ENCODE peak calls at places on chromosomes 2 and 18, in ten cellular contexts. R is GM20000, G is IMR-90, C is glutamatergic neuron, A is BJ, Q is MCF 10A, F is progenitor cell of endocrine pancreas, E is GM10248, O is astrocyte of the cerebellum, S is AG09319. B is an unnamed sample.

GRCh38 chr2:25954199-25954752 is 28.0 kb downstream of the KIF3C start:
- DNase-seq in Q (no peak), A (no peak), O (no peak), S (no peak), G (no peak), C (no peak), E (no peak), F (no peak), R (no peak), B (no peak)

GRCh38 chr2:126834006-126834659 is 64.6 kb upstream of the TEX51 start:
- DNase-seq in A (no peak), G (no peak), E (no peak), S (no peak), R (no peak), Q (no peak), F (no peak), O (no peak), C (no peak), B (no peak)

GRCh38 chr2:58899692-58900091 is 658.6 kb upstream of the FANCL start:
- DNase-seq in G (peak), Q (peak), A (peak), S (no peak), F (no peak), R (no peak), O (no peak), E (no peak), C (no peak), B (no peak)

GRCh38 chr18:35143615-35144596 is 96.9 kb upstream of the ZNF397 start:
- DNase-seq in A (no peak), O (peak), S (peak), E (peak), Q (peak), F (peak), C (peak), G (peak), R (peak), B (peak)

GRCh38 chr2:227464851-227465250 is 7.1 kb upstream of the AGFG1 start:
- DNase-seq in F (no peak), A (no peak), E (no peak), G (no peak), O (no peak), S (no peak), C (no peak), Q (no peak), R (no peak), B (no peak)

GRCh38 chr2:25481381-25482310 is 139.9 kb upstream of the DNMT3A start:
- DNase-seq in F (no peak), E (no peak), Q (no peak), O (no peak), C (no peak), A (no peak), R (no peak), S (no peak), G (peak), B (no peak)

GRCh38 chr2:199441759-199442158 is 16.0 kb downstream of the SATB2 start:
- DNase-seq in R (no peak), E (no peak), G (no peak), F (no peak), C (no peak), O (no peak), A (no peak), S (no peak), Q (no peak), B (no peak)

GRCh38 chr2:124753842-124754241 is 728.8 kb downstream of the CNTNAP5 start:
- DNase-seq in Q (no peak), C (no peak), G (no peak), A (no peak), S (no peak), E (no peak), O (no peak), R (no peak), F (no peak), B (no peak)

GRCh38 chr2:161134547-161135518 is 25.4 kb upstream of the TANK start:
- DNase-seq in G (no peak), F (no peak), E (no peak), S (no peak), Q (peak), R (no peak), A (no peak), O (no peak), C (no peak), B (no peak)

GRCh38 chr2:223019390-223019930 is 32.5 kb upstream of the KCNE4 start:
- DNase-seq in C (no peak), A (no peak), F (no peak), G (no peak), O (no peak), E (no peak), Q (no peak), S (no peak), R (no peak), B (no peak)

GRCh38 chr2:101770672-101771071 is 73.2 kb downstream of the MAP4K4 start:
- DNase-seq in O (no peak), F (no peak), R (peak), S (no peak), C (no peak), A (no peak), G (peak), E (peak), Q (peak), B (no peak)

GRCh38 chr2:240643093-240643810 is 18.0 kb downstream of the GPR35 start:
- DNase-seq in O (no peak), E (no peak), R (no peak), A (no peak), Q (no peak), C (no peak), G (no peak), S (no peak), F (no peak), B (no peak)

GRCh38 chr2:234091432-234091879 is 41.0 kb downstream of the SPP2 start:
- DNase-seq in G (no peak), A (no peak), R (no peak), F (no peak), E (no peak), O (no peak), S (no peak), Q (peak), C (no peak), B (no peak)

GRCh38 chr2:43343573-43344304 is 117.3 kb upstream of the ZFP36L2 start:
- DNase-seq in O (peak), A (peak), C (no peak), E (no peak), S (peak), F (no peak), G (peak), Q (peak), R (no peak), B (no peak)

GRCh38 chr2:95308426-95308990 is 11.4 kb downstream of the KCNIP3 start:
- DNase-seq in S (no peak), C (no peak), A (no peak), Q (no peak), R (no peak), G (no peak), O (no peak), E (no peak), F (no peak), B (no peak)

GRCh38 chr2:224263571-224264043 is 138.3 kb downstream of the FAM124B start:
- DNase-seq in Q (no peak), O (no peak), S (no peak), R (no peak), G (peak), E (no peak), F (no peak), C (no peak), A (peak), B (no peak)

GRCh38 chr2:30761226-30761625 is 46.0 kb downstream of the CAPN13 start:
- DNase-seq in E (no peak), A (no peak), C (no peak), F (no peak), R (no peak), Q (no peak), O (no peak), S (no peak), G (no peak), B (no peak)

GRCh38 chr2:239257511-239257937 is 143.3 kb downstream of the HDAC4 start:
- DNase-seq in O (peak), Q (peak), F (no peak), G (peak), S (no peak), E (no peak), A (peak), C (no peak), R (no peak), B (no peak)

GRCh38 chr2:240149943-240150784 is 9.7 kb upstream of the OTOS start:
- DNase-seq in G (peak), S (no peak), R (peak), C (peak), Q (peak), E (peak), O (no peak), F (peak), A (no peak), B (peak)

GRCh38 chr18:61448316-61448715 is 115.1 kb downstream of the CDH20 start:
- DNase-seq in G (no peak), R (no peak), F (no peak), C (no peak), Q (no peak), O (no peak), S (no peak), E (peak), A (no peak), B (no peak)

GRCh38 chr18:3451989-3452749 is 2.2 kb downstream of the TGIF1 start:
- DNase-seq in A (no peak), S (no peak), G (peak), E (peak), R (peak), F (peak), Q (peak), O (no peak), C (peak), B (peak)

GRCh38 chr2:1051585-1051984 is 100.9 kb downstream of the SNTG2 start:
- DNase-seq in R (no peak), C (peak), G (no peak), F (no peak), O (no peak), A (no peak), E (no peak), S (no peak), Q (no peak), B (no peak)

GRCh38 chr2:151560289-151560688 is 150.6 kb downstream of the RIF1 start:
- DNase-seq in S (no peak), F (no peak), E (no peak), O (no peak), A (peak), R (no peak), Q (peak), G (peak), C (no peak), B (no peak)

GRCh38 chr2:27870724-27871123 is 19.5 kb downstream of the RBKS start:
- DNase-seq in E (no peak), C (no peak), S (no peak), F (no peak), Q (peak), R (no peak), G (no peak), A (no peak), O (no peak), B (no peak)

GRCh38 chr2:28926837-28927236 is 32.4 kb downstream of the WDR43 start:
- DNase-seq in O (no peak), C (no peak), A (no peak), R (no peak), F (no peak), G (peak), Q (no peak), E (no peak), S (no peak), B (no peak)

GRCh38 chr2:90069290-90069894 is 1377.9 kb downstream of the RPIA start:
- DNase-seq in G (no peak), R (peak), O (no peak), Q (no peak), E (peak), C (peak), A (no peak), F (peak), S (peak), B (peak)

GRCh38 chr18:25099838-25100393 is 252.1 kb downstream of the ZNF521 start:
- DNase-seq in O (no peak), E (no peak), R (no peak), F (no peak), A (no peak), C (no peak), G (peak), Q (no peak), S (no peak), B (no peak)

GRCh38 chr2:218891275-218892135 is 10.9 kb downstream of the WNT10A start:
- DNase-seq in R (no peak), G (no peak), C (no peak), E (no peak), Q (no peak), O (no peak), S (no peak), F (no peak), A (no peak), B (no peak)

GRCh38 chr18:24027156-24027555 is 12.6 kb downstream of the TTC39C start:
- DNase-seq in F (no peak), O (peak), C (no peak), A (peak), Q (peak), S (peak), R (no peak), E (no peak), G (peak), B (no peak)

DNA sequence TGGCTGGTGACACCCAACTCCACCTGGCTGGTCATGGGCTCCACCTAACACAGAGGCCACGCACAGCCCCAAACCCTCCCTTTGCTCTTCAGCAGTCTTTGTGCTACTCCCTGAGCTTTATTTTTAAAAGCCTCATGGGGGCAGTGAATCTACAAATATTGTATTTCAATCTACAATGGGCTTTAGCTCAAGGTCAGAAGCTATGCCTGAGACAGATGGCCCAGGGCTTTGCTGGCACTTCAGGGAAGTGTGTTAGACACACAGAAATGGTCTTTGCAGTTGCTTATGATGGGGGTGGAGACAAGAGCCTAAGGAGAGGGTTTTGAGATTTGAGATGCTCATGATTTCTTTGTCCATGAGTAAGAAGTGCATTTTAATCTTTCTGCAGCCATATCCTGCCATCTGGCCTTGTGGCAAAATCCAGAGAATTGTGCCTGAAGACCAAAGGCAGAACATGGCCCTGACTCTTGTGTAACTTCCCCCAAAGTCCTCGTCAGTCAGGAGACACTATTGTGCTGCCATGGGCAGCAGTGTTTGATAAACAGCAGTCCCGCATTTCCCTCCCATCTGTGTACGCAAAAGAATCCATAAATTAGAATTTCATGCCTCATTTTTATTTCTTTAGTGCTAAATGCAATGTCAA is 92.6 kb downstream of the VAPA start:
- DNase-seq in E (no peak), Q (peak), A (no peak), F (no peak), O (peak), S (peak), R (no peak), G (peak), C (peak), B (no peak)
- TF ChIP-seq CTCF in E (no peak), Q (peak), A (peak), F (no peak), O (peak), S (peak), R (no peak), G (peak), C (no peak), B (no peak)

GRCh38 chr2:167550448-167550847 is 662.2 kb downstream of the XIRP2 start:
- DNase-seq in S (no peak), G (peak), A (no peak), Q (peak), F (no peak), E (peak), O (peak), C (no peak), R (peak), B (no peak)
- TF ChIP-seq CTCF in S (peak), G (peak), A (peak), Q (peak), F (peak), E (peak), O (peak), C (peak), R (peak), B (peak)

GRCh38 chr2:207767461-207768167 is 2.1 kb downstream of the FZD5 start:
- DNase-seq in F (peak), E (no peak), R (peak), C (peak), Q (no peak), A (no peak), G (no peak), O (no peak), S (no peak), B (peak)
- TF ChIP-seq CTCF in F (peak), E (no peak), R (no peak), C (no peak), Q (no peak), A (peak), G (no peak), O (peak), S (peak), B (peak)

GRCh38 chr2:122172812-122173211 is 417.4 kb downstream of the TSN start:
- DNase-seq in R (no peak), F (no peak), C (no peak), E (no peak), O (no peak), A (no peak), Q (no peak), G (no peak), S (no peak), B (no peak)

GRCh38 chr2:122166820-122167219 is 411.4 kb downstream of the TSN start:
- DNase-seq in F (no peak), S (no peak), O (no peak), G (no peak), C (no peak), R (no peak), E (no peak), Q (no peak), A (no peak), B (no peak)

GRCh38 chr2:122167561-122167960 is 412.1 kb downstream of the TSN start:
- DNase-seq in G (no peak), S (no peak), E (no peak), A (no peak), O (no peak), C (no peak), R (no peak), F (no peak), Q (no peak), B (peak)

GRCh38 chr2:122164964-122165363 is 409.5 kb downstream of the TSN start:
- DNase-seq in R (no peak), O (no peak), Q (no peak), G (no peak), F (no peak), E (no peak), C (no peak), S (no peak), A (no peak), B (no peak)

DNA sequence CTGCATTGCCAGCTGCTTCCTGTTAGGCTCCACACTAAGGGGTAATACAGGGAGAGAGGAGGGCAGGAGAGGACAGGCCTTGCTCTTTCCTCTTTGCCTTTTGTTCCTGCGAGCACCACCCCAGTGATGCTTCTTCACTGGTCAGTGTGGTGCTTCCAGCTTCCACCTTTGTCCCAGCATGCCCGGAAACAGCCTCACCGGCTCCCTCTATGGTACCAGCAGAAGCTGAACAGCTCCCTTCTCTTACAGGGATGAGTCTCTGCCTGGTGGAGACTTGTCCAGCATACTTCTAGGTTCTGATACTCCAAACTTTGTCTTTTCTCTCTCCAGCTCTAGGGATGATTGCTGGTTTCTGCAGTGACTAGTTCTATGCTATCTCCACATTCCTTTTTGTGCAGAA is 413.3 kb downstream of the TSN start:
- DNase-seq in R (no peak), G (no peak), O (no peak), S (no peak), C (no peak), F (no peak), E (no peak), A (no peak), Q (peak), B (no peak)
- TF ChIP-seq CTCF in R (no peak), G (no peak), O (no peak), S (no peak), C (no peak), F (peak), E (no peak), A (peak), Q (no peak), B (no peak)

DNA sequence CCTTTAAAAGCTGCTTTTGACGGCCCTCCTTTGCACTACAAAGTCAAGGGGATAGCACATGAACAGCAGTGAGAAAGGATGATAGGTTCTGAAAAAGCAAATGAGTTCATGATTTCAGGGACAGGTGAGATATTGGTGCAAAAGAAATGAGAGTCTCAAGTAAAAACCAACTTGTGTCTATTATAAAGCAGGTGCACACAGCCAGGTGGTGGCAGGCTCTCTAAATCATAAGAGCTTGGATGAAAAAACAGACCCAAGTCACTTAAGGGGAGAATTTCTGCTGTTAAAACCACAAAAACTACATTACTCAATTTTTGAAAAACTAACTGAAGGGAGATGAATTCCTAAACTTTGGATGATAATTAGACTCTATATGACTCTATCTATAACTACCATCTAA is 201.5 kb downstream of the SP3 start:
- DNase-seq in R (no peak), F (no peak), E (no peak), Q (no peak), S (no peak), O (no peak), G (no peak), C (no peak), A (no peak), B (no peak)
- TF ChIP-seq CTCF in R (no peak), F (no peak), E (no peak), Q (no peak), S (no peak), O (no peak), G (no peak), C (no peak), A (no peak), B (no peak)

GRCh38 chr2:75466708-75467311 is 93.9 kb downstream of the EVA1A start:
- DNase-seq in Q (peak), E (peak), S (no peak), R (peak), F (no peak), C (peak), G (peak), A (no peak), O (peak), B (peak)

GRCh38 chr2:75465317-75465998 is 95.3 kb downstream of the EVA1A start:
- DNase-seq in O (peak), Q (peak), R (no peak), A (no peak), G (peak), S (no peak), E (no peak), C (no peak), F (no peak), B (no peak)

GRCh38 chr2:75460630-75461029 is 100.1 kb downstream of the EVA1A start:
- DNase-seq in C (no peak), E (no peak), S (no peak), O (no peak), G (no peak), Q (no peak), A (no peak), F (no peak), R (no peak), B (no peak)

GRCh38 chr2:75462714-75463113 is 98.0 kb downstream of the EVA1A start:
- DNase-seq in R (no peak), Q (no peak), E (no peak), S (no peak), G (no peak), O (no peak), A (no peak), F (no peak), C (no peak), B (no peak)

DNA sequence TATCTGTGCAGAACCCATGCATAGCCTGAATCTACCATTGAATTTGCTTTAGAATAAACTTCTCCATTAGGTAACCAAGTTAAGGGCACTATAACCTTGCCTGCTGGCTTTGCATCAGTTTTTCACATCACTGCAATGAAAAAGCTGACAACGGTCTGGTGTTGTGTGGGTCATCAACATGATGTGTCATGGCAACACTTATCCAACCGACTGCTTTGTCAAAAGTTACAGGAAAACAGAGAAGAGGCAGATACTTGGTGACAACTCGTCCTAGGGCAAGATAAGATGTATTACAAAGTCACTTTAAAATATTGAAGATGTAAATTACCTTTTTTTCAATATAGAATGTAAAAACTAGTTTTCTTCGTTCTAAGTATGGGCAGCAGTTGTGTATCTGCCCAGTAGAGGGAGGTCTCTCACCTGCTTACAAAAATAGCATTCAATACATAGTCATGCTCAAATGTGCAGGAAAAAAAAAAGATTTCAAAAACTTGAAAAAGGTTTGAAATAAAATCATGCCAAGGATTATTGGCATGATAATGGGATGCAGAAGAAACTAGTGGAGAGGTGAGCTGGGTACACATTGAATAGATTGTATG is 96.3 kb downstream of the EVA1A start:
- DNase-seq in S (no peak), R (no peak), F (no peak), O (peak), E (peak), A (no peak), Q (peak), C (no peak), G (peak), B (no peak)
- TF ChIP-seq CTCF in S (peak), R (no peak), F (peak), O (peak), E (peak), A (peak), Q (peak), C (peak), G (peak), B (peak)

GRCh38 chr2:145736901-145737300 is 1217.0 kb upstream of the ZEB2 start:
- DNase-seq in A (no peak), O (no peak), F (no peak), C (no peak), Q (no peak), R (no peak), E (no peak), S (no peak), G (peak), B (no peak)
- TF ChIP-seq CTCF in A (no peak), O (no peak), F (no peak), C (no peak), Q (no peak), R (no peak), E (no peak), S (no peak), G (no peak), B (no peak)

B was measured in nephron progenitor cell.